ENCODE peak calls at places on chromosomes 3 and 15, in seven cellular contexts. H, K, V, W, N, R and U are unnamed samples.
A peak's percentile ranks its signal among the peaks of the same experiment; 100 is the strongest.

GRCh38 chr15:25767356-25768151 is 95.6 kb downstream of the ATP10A start:
- DNase-seq in N (no peak), R (no peak), W (no peak), H (no peak), K (no peak), V (no peak), U (no peak)

GRCh38 chr15:33801954-33802353 is 166.3 kb upstream of the CHRM5 start:
- DNase-seq in K (no peak), W (no peak), V (no peak), N (no peak), R (no peak), H (no peak), U (no peak)

GRCh38 chr3:14565791-14566588 is 25.8 kb upstream of the GRIP2 start:
- DNase-seq in W (no peak), N (no peak), V (no peak), H (peak; percentile 68), K (no peak), R (no peak), U (no peak)

GRCh38 chr15:77836116-77836798 is 203.5 kb upstream of the LINGO1 start:
- DNase-seq in V (no peak), N (no peak), H (no peak), R (no peak), W (no peak), K (no peak), U (peak; percentile 66)

GRCh38 chr3:184491867-184492615 is 69.5 kb upstream of the EPHB3 start:
- DNase-seq in N (peak; percentile 74), K (no peak), V (no peak), H (no peak), R (peak; percentile 56), W (no peak), U (no peak)

GRCh38 chr15:74453925-74454763 is 6.8 kb downstream of the UBL7 start:
- DNase-seq in K (no peak), V (no peak), N (no peak), W (no peak), H (no peak), R (no peak), U (no peak)

GRCh38 chr3:142958707-142959106 is 4.8 kb downstream of the PAQR9 start:
- DNase-seq in K (no peak), N (no peak), H (peak; percentile 35), R (peak; percentile 38), W (no peak), V (no peak), U (no peak)

GRCh38 chr15:55774113-55774970 is 31.4 kb upstream of the PRTG start:
- DNase-seq in W (peak; percentile 84), N (no peak), R (peak; percentile 16), H (peak; percentile 17), V (no peak), K (peak; percentile 76), U (no peak)

GRCh38 chr15:66780172-66780972 is 78.3 kb downstream of the SMAD6 start:
- DNase-seq in K (no peak), V (no peak), R (no peak), W (no peak), H (peak; percentile 81), N (no peak), U (no peak)
- TF ChIP-seq CTCF in K (no peak), V (no peak), R (no peak), W (no peak), H (no peak), N (no peak), U (no peak)

DNA sequence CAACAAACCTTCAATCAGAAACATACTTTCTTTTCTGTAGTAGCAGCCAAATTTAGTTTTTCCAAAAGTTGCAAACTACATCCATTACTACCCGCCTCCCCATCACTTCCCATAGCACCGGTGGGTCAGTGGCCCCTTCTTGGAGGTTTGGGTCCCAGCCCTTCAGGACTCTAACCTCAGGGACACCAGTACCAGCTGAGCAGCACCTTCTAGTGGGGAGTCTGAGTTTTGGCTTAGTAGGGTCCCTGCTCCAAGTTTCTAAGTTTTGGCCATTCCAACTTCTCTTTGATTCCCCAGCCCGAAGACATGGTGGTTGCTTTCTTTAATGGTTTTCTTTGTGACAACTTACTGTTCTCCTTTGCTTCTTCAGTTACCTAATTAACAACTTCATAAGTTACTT is 160.6 kb downstream of the ECT2 start:
- DNase-seq in W (peak; percentile 20), V (no peak), R (no peak), K (no peak), N (no peak), H (no peak), U (no peak)
- TF ChIP-seq CTCF in W (no peak), V (no peak), R (no peak), K (peak; percentile 31), N (no peak), H (no peak), U (no peak)

GRCh38 chr3:38816026-38816425 is at the start of gene SCN10A:
- DNase-seq in W (no peak), V (no peak), K (no peak), H (no peak), R (no peak), N (no peak), U (no peak)

GRCh38 chr3:38805765-38806386 is 10.1 kb downstream of the SCN10A start:
- DNase-seq in H (peak; percentile 55), W (peak; percentile 74), K (no peak), V (no peak), N (no peak), R (no peak), U (no peak)

GRCh38 chr3:38811822-38812221 is 4.2 kb downstream of the SCN10A start:
- DNase-seq in H (no peak), K (no peak), W (no peak), N (no peak), R (no peak), V (no peak), U (no peak)
- TF ChIP-seq CTCF in H (no peak), K (no peak), W (no peak), N (no peak), R (no peak), V (no peak), U (no peak)

DNA sequence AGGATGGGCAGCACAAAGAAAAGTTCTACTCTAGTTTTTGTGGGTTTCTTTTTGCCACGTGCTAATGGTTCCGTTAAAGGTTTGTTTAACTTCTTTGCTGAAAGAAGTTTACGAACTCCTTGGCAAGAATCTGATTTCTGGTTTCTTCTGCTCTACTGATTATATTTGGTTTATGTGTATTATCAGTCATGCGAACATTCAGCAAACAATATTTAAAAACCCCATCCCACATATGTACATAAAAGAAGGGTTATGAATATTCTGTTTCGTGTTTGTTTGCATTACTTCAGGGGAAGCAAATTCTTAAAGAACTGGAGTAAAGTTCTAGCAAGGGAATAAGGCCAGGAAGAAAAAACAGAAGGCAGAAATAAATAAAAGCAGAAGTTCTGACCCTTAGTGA is 9.8 kb downstream of the LARS2 start:
- DNase-seq in K (no peak), H (no peak), V (no peak), W (no peak), R (no peak), N (no peak), U (no peak)
- TF ChIP-seq CTCF in K (no peak), H (no peak), V (no peak), W (no peak), R (no peak), N (no peak), U (no peak)

GRCh38 chr3:78035020-78035660 is 995.2 kb downstream of the ROBO2 start:
- DNase-seq in V (no peak), N (no peak), R (no peak), K (no peak), W (no peak), H (no peak), U (no peak)
- TF ChIP-seq CTCF in V (no peak), N (no peak), R (no peak), K (no peak), W (no peak), H (no peak), U (no peak)